ENCODE peak calls at places on chromosomes 1 and 21, in nine cellular contexts. U, E, P, N, V, Q, D, A and X are unnamed samples.

GRCh38 chr1:65198095-65198494 is 50.1 kb downstream of the AK4 start:
- DNase-seq in U (no peak), E (no peak), P (no peak), N (no peak), V (no peak), Q (no peak), D (no peak), A (no peak), X (no peak)

GRCh38 chr1:101013776-101014175 is 11.8 kb downstream of the DPH5 start:
- DNase-seq in U (no peak), E (no peak), P (no peak), N (no peak), V (no peak), Q (no peak), D (no peak), A (no peak), X (no peak)

GRCh38 chr1:38028105-38028591 is 15.6 kb downstream of the UTP11 start:
- DNase-seq in U (peak), E (no peak), P (no peak), N (no peak), V (no peak), Q (no peak), D (no peak), A (peak), X (no peak)

GRCh38 chr21:45228171-45228641 is 59.5 kb downstream of the POFUT2 start:
- DNase-seq in U (no peak), E (peak), P (peak), N (no peak), V (no peak), Q (no peak), D (no peak), A (no peak), X (no peak)

GRCh38 chr1:33256701-33257387 is 552 bp downstream of the ZNF362 start:
- DNase-seq in U (peak), E (peak), P (peak), N (peak), V (peak), Q (peak), D (no peak), A (peak), X (peak)

GRCh38 chr1:59354754-59355337 is 58.0 kb downstream of the FGGY start:
- DNase-seq in U (no peak), E (no peak), P (no peak), N (no peak), V (no peak), Q (peak), D (no peak), A (no peak), X (no peak)

GRCh38 chr1:1198423-1199140 is 7.8 kb downstream of the TNFRSF18 start:
- DNase-seq in U (peak), E (no peak), P (no peak), N (no peak), V (peak), Q (no peak), D (no peak), A (no peak), X (no peak)

GRCh38 chr1:177928194-177928593 is 41.7 kb downstream of the SEC16B start:
- DNase-seq in U (peak), E (no peak), P (no peak), N (no peak), V (no peak), Q (no peak), D (no peak), A (no peak), X (no peak)

GRCh38 chr1:234375672-234376071 is 2.4 kb downstream of the COA6 start:
- DNase-seq in U (no peak), E (no peak), P (no peak), N (no peak), V (no peak), Q (no peak), D (no peak), A (no peak), X (no peak)

GRCh38 chr1:9451086-9451485 is 88.2 kb upstream of the SLC25A33 start:
- DNase-seq in U (no peak), E (no peak), P (no peak), N (no peak), V (no peak), Q (no peak), D (no peak), A (no peak), X (no peak)

GRCh38 chr1:87213126-87213496 is 115.6 kb upstream of the LMO4 start:
- DNase-seq in U (no peak), E (no peak), P (no peak), N (no peak), V (no peak), Q (no peak), D (no peak), A (no peak), X (no peak)

GRCh38 chr1:219773775-219774174 is 154.6 kb downstream of the SLC30A10 start:
- DNase-seq in U (no peak), E (no peak), P (no peak), N (no peak), V (no peak), Q (no peak), D (no peak), A (no peak), X (no peak)

GRCh38 chr1:60894121-60894520 is 188.2 kb upstream of the NFIA start:
- DNase-seq in U (no peak), E (no peak), P (no peak), N (no peak), V (no peak), Q (no peak), D (no peak), A (no peak), X (no peak)

GRCh38 chr1:45177452-45177851 is 29.0 kb downstream of the ZSWIM5 start:
- DNase-seq in U (no peak), E (no peak), P (no peak), N (no peak), V (no peak), Q (no peak), D (no peak), A (no peak), X (no peak)

GRCh38 chr1:177825276-177825903 is 144.5 kb downstream of the SEC16B start:
- DNase-seq in U (no peak), E (no peak), P (no peak), N (no peak), V (no peak), Q (no peak), D (no peak), A (no peak), X (no peak)

GRCh38 chr1:15959424-15959823 is 16.5 kb downstream of the ZBTB17 start:
- DNase-seq in U (no peak), E (no peak), P (no peak), N (no peak), V (no peak), Q (no peak), D (no peak), A (no peak), X (no peak)
- H3K27ac ChIP-seq in U (no peak), E (no peak), P (no peak), N (no peak), V (no peak), Q (no peak), D (peak), A (no peak), X (no peak)

DNA sequence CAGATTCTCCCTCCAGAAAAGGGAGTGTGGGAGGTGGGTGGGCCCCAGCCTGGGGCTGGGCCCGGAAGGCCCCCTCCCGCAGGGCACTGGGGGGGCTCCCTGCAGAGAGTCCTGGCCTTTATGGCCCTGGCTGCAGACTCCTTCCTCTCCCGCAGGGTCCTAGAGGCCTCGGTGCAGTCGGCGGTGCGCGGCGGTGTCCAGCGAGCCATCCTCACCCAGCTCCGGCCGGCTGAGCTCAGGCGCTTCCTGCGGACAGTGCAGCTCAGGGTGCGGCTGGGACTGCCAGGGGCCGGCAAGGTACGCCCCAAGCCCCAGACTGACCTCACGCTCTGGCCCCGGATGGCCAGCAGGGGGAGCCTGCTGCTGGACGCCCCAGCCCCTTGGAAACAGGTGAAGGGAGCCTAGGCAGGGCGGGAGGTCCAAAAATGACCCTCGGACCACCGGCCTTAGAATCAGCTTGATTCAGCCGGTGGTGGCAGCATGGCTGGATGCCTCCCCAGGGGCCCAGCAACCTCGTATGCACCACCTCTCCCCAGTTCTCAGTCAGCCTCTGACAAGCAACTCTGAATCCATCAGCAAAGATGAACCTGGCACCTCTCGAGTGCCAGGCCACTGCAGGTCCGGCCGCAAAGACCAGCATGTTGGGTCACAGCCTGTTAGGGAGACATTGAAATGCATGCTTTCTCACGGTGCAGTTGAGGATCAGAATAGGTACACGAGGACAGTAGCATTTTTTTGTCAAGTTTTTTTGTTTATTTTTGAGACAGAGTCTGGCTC is 20.6 kb downstream of the MTHFR start:
- DNase-seq in U (peak), E (peak), P (peak), N (peak), V (peak), Q (peak), D (peak), A (peak), X (peak)
- H3K27ac ChIP-seq in U (no peak), E (no peak), P (peak), N (peak), V (no peak), Q (peak), D (peak), A (peak), X (peak)

GRCh38 chr1:17914987-17915386 is 159.9 kb downstream of the ACTL8 start:
- DNase-seq in U (peak), E (no peak), P (no peak), N (no peak), V (no peak), Q (no peak), D (peak), A (no peak), X (no peak)
- H3K27ac ChIP-seq in U (no peak), E (no peak), P (no peak), N (no peak), V (no peak), Q (no peak), D (no peak), A (no peak), X (no peak)

DNA sequence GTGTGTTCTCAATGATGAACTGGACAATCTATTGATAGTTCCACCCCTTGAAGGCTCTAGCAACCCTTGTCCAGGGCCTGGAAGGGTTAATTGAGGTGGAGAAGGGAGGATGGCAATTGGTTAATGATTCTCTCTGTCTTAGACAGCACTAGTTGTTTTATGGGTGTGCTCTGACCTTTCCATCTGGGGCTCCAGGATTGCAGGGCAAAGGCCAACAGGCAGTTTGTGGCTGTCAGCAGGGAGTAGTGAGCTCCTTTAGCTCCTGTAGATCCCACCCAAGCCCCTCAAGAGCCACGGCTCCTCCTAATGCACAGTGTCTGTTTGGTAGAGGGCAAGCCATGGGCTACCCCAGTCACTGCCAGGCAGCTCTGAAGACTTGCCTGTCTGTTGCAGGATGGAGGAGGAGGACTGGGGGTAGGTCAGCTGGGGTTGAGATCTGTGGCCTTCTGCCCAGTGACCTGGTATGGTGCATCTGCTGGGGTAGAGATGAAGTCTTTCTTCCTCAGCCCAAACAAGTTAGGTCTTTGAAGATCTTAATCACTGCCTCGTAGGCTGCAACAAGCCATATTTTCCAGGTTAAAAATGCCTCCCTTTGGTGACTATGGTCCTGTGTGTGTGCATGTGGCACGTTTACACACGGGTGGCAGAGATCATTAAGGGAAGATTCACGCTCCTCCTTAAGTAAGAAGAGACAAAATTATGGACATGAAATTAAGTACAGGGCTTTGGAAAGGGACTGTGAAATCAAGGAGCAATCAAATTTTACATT is 7.7 kb downstream of the MROH7 start:
- DNase-seq in U (no peak), E (no peak), P (no peak), N (no peak), V (no peak), Q (no peak), D (no peak), A (no peak), X (no peak)
- H3K27ac ChIP-seq in U (no peak), E (no peak), P (no peak), N (no peak), V (no peak), Q (no peak), D (no peak), A (no peak), X (no peak)

DNA sequence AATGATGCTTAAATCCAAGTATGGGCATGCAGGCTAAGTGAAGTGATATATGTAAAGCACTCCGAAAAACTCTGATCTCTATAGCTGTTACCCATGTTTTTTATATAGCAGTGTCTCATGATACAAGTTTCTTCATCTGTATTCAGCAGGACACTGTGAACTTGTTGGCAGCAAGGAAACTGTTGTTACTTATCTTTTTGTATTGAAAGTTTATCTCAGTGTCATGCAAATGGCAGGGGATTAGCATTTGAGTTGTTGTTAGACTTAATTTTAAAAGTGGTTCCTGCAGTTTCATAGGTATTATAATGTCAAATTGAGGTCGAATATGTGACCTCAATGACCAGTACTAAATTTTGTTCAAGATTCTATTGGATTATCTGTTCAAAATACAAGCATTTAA is 47.9 kb downstream of the NCAM2 start:
- DNase-seq in U (no peak), E (no peak), P (no peak), N (no peak), V (no peak), Q (no peak), D (no peak), A (no peak), X (no peak)
- H3K27ac ChIP-seq in U (no peak), E (no peak), P (no peak), N (no peak), V (no peak), Q (no peak), D (no peak), A (no peak), X (no peak)

DNA sequence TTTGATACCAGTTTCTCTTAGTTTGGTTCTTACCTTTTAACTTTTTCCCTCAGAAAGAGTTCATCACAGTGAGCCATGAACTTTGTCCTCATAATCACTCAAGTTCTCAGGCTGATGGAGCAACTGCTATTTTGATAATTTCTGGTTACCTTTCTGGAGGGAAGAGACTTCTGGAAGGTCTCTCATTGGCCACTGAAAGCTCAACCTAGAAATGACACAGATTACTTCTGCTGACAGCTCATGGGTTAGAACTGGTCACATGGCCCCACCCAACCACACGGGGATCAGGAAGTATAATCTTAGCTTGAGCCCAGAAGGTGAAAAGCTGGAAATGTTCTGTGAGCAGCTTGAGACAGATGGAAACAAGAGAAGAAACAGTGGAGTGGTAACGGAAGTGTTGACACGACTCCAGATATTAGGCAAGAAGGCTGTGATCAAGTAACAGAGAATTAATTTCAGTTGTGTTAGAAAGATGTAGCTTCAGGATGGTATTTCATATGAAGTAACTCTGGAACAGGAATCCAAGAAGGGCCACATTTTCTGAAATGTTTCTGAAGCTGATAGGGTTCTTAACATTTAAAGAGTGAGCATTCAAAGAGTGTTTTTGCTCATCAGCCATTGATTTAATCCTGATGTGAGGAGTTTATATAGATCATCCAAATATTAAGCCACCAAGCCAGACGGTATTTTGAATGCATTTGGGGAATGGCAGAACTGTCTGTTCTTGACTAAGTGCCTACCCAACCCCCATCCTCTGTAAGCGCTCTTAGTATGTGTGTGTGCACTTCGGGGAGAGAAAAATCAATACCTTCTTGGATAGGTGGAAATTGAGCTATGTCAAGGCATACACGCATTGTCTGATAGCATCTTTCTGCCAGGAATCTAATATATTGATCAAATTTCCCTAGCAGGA is 21.9 kb upstream of the XPR1 start:
- DNase-seq in U (no peak), E (no peak), P (no peak), N (peak), V (peak), Q (no peak), D (no peak), A (no peak), X (no peak)
- H3K27ac ChIP-seq in U (no peak), E (no peak), P (no peak), N (no peak), V (peak), Q (no peak), D (no peak), A (peak), X (no peak)

GRCh38 chr1:226104671-226105121 is 42.2 kb downstream of the H3-3A start:
- DNase-seq in U (no peak), E (no peak), P (no peak), N (no peak), V (no peak), Q (no peak), D (no peak), A (no peak), X (no peak)

GRCh38 chr1:226110249-226111108 is 48.0 kb downstream of the H3-3A start:
- DNase-seq in U (peak), E (peak), P (peak), N (peak), V (peak), Q (peak), D (peak), A (peak), X (peak)

GRCh38 chr1:226108935-226109828 is 46.7 kb downstream of the H3-3A start:
- DNase-seq in U (no peak), E (no peak), P (peak), N (no peak), V (no peak), Q (peak), D (peak), A (no peak), X (no peak)

GRCh38 chr1:226109829-226110248 is 47.3 kb downstream of the H3-3A start:
- DNase-seq in U (peak), E (peak), P (peak), N (peak), V (peak), Q (peak), D (peak), A (peak), X (peak)

DNA sequence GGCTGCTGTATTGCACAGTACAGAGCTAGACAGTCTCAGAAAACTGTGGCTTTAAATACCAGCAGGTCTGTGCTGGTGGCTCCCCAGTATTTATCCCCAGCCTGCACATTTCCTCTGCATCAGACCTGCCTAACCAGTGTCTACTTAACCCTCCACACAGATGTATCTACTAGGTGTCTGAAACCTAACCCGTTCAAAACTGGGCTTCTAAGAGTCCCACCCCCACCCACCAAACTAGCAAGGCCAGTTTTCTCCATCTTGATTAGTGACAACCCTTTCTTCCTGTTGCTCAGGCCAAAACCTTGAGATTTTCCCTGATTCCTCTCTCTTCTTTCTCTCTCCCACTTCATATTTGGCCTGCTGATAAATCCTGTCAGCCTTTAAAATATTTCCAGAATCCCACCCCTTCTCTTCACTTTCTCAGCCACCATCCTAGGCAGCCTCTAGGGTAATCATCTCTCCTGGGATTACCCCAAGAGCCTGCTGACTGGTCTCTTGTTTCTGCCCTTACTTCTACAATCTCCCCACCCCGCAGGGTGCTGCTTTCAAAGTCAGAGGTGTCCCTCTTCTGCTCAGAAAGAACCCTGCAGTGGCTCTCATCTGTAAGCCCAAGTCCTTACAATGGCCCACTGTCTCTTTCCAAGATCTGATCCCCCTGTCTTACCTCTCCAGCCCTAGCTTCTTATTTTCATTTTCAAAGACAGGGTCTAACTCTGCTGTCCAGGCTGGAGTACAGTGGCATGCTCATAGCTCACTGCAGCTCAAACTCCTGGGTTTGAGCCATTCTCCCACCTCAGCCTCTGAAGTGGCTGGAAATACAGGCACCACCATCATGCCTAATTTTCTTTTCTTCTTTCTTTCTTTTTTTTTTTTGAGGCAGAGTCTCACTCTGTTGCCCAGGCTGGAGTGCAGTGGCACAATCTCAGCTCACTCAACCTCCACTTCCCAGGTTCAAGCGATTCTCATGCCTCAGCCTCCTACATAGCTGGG is 45.2 kb downstream of the H3-3A start:
- DNase-seq in U (peak), E (no peak), P (no peak), N (peak), V (no peak), Q (no peak), D (no peak), A (no peak), X (no peak)
- H3K27ac ChIP-seq in U (no peak), E (no peak), P (no peak), N (no peak), V (peak), Q (peak), D (peak), A (peak), X (no peak)